ENCODE peak calls at places on chromosomes 3 and 15, in six cellular contexts. Z, Y, E, X, T and K are unnamed samples.

GRCh38 chr15:67506775-67507747 is 13.9 kb upstream of the C15orf61 start:
- DNase-seq in Z (no peak), Y (peak; percentile 67), E (no peak), X (no peak), T (no peak), K (no peak)

GRCh38 chr3:58177747-58178527 is 32.8 kb downstream of the DNASE1L3 start:
- DNase-seq in Z (peak; percentile 93), Y (peak; percentile 80), E (peak; percentile 95), X (peak; percentile 80), T (peak; percentile 76), K (peak; percentile 95)

GRCh38 chr3:188929138-188929537 is 242.6 kb upstream of the TPRG1 start:
- DNase-seq in Z (no peak), Y (peak; percentile 32), E (no peak), X (peak; percentile 30), T (no peak), K (no peak)

GRCh38 chr3:124962403-124962940 is 27.9 kb upstream of the MUC13 start:
- DNase-seq in Z (no peak), Y (peak; percentile 49), E (no peak), X (no peak), T (no peak), K (no peak)

GRCh38 chr3:5678844-5679243 is 491.3 kb downstream of the EDEM1 start:
- DNase-seq in Z (no peak), Y (no peak), E (no peak), X (no peak), T (no peak), K (no peak)

GRCh38 chr3:119937229-119937628 is 155.3 kb downstream of the NR1I2 start:
- DNase-seq in Z (no peak), Y (no peak), E (no peak), X (no peak), T (no peak), K (no peak)

GRCh38 chr15:56765252-56765651 is 31.9 kb upstream of the ZNF280D start:
- DNase-seq in Z (no peak), Y (peak; percentile 82), E (no peak), X (no peak), T (no peak), K (no peak)

GRCh38 chr3:46368569-46368968 is 2.2 kb upstream of the CCR5 start:
- DNase-seq in Z (peak; percentile 71), Y (peak; percentile 19), E (no peak), X (peak; percentile 18), T (peak; percentile 32), K (peak; percentile 49)

GRCh38 chr3:107796786-107797185 is 274.0 kb downstream of the BBX start:
- DNase-seq in Z (no peak), Y (peak; percentile 74), E (no peak), X (no peak), T (no peak), K (no peak)

GRCh38 chr15:45448066-45448510 is 69.7 kb upstream of the GATM start:
- DNase-seq in Z (no peak), Y (peak; percentile 40), E (no peak), X (peak; percentile 24), T (no peak), K (no peak)

GRCh38 chr3:61155701-61156292 is 95.5 kb downstream of the FHIT start:
- DNase-seq in Z (no peak), Y (no peak), E (no peak), X (no peak), T (no peak), K (no peak)

GRCh38 chr15:62432702-62433398 is 267.8 kb upstream of the C2CD4B start:
- DNase-seq in Z (peak; percentile 74), Y (no peak), E (no peak), X (no peak), T (no peak), K (no peak)

GRCh38 chr3:119524931-119525662 is 26.8 kb downstream of the TIMMDC1 start:
- DNase-seq in Z (no peak), Y (peak; percentile 43), E (no peak), X (no peak), T (no peak), K (no peak)

DNA sequence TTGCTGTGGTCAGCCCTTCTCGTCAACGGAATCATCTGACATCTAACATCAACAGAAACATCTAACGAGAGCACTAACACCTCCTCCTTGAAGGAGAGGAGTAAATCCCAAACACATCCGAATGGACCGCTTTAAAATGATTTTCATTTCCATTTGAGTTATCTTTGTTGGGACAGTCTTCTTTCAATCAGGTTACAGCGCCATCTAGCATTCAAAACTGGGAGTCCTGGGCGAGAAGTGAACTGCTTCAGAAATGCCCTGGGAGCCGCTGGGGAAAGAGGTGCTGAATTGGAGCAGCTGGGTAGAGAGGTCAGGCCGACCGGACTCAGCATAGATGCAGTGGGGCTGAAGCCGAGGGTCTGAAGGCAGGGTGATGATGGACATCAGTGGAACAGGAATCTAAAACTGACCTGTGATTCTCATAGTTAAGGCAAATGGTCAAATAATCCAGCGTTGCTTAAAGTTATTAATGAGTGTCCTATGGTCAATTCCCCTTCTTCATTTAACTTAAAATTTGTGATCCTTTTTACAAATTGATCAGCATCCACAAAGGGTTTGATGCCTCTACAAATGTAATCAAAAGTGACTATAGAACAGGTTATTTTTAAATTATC is 170.0 kb upstream of the NDN start:
- DNase-seq in Z (no peak), Y (peak; percentile 7), E (peak; percentile 48), X (peak; percentile 63), T (no peak), K (peak; percentile 60)
- TF ChIP-seq CTCF in Z (no peak), Y (no peak), E (no peak), X (peak; percentile 52), T (no peak), K (peak; percentile 58)

DNA sequence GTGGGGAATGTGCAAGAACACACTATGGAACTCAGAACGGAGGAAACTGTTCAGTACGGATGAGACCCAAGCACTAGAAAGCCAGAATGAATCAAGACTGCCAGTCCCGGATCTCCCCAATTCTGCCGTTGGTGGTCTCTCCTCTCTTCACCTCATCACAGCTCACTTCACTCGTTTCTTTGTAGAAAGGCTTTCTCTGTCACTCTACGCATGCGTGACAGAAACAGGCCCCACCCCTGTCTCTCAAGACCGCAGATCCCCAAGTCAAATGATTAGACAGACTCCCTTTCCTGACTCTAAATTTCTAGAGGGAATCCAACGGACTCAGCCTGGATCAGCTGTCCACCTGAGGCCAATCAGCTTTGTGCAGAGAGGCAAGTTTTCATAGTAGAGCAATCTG is 505.7 kb upstream of the ADAMTS9 start:
- DNase-seq in Z (no peak), Y (no peak), E (no peak), X (no peak), T (no peak), K (no peak)
- TF ChIP-seq CTCF in Z (no peak), Y (no peak), E (no peak), X (no peak), T (no peak), K (no peak)

GRCh38 chr3:135788978-135789377 is 176.6 kb upstream of the PPP2R3A start:
- DNase-seq in Z (no peak), Y (no peak), E (no peak), X (no peak), T (no peak), K (no peak)

DNA sequence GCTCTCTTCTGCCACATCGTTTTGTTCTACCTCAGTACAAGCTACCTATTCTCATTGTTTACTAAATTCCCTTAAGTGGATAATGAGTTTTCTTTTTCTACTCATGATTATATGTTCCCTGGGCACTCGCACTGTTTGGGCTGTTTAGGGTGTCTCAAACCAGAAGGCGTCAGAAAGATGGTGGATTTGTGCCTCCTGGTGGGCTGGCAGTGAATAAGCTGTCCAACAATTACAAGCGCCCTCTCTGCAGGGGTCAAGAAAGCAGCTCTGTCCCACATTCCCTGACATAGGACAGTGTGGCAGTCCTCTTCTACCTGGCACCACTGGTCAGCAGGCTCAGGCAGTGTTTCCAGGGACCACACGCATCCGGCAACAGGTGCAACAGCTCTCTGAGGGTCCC is 173.4 kb upstream of the PPP2R3A start:
- DNase-seq in Z (no peak), Y (no peak), E (no peak), X (peak; percentile 2), T (no peak), K (peak; percentile 23)
- TF ChIP-seq CTCF in Z (no peak), Y (no peak), E (no peak), X (no peak), T (no peak), K (peak; percentile 40)

GRCh38 chr3:25901796-25902195 is 111.9 kb downstream of the OXSM start:
- DNase-seq in Z (no peak), Y (no peak), E (no peak), X (no peak), T (no peak), K (no peak)

GRCh38 chr3:25903371-25903770 is 113.5 kb downstream of the OXSM start:
- DNase-seq in Z (no peak), Y (no peak), E (no peak), X (no peak), T (no peak), K (no peak)

GRCh38 chr3:25902586-25902985 is 112.7 kb downstream of the OXSM start:
- DNase-seq in Z (no peak), Y (no peak), E (no peak), X (no peak), T (no peak), K (no peak)

GRCh38 chr3:25906132-25906906 is 116.4 kb downstream of the OXSM start:
- DNase-seq in Z (no peak), Y (no peak), E (no peak), X (no peak), T (no peak), K (no peak)

GRCh38 chr3:25904248-25904647 is 114.4 kb downstream of the OXSM start:
- DNase-seq in Z (no peak), Y (no peak), E (no peak), X (no peak), T (no peak), K (peak; percentile 14)
- TF ChIP-seq CTCF in Z (no peak), Y (no peak), E (no peak), X (no peak), T (no peak), K (no peak)